ENCODE peak calls at places on chromosomes 13 and 19, in eight cellular contexts. F is left ventricle myocardium inferior, P is astrocyte of the cerebellum, S is GM20000, O is lower lobe of right lung, G is bronchial epithelial cell, Q is AG09309, B is foreskin fibroblast. Y is an unnamed sample.

GRCh38 chr19:19214892-19215291 is 3.1 kb downstream of the NCAN start:
- DNase-seq in F (no peak), P (peak), S (no peak), O (no peak), G (peak), Q (no peak), B (peak), Y (no peak)

GRCh38 chr13:33838567-33839131 is 20.7 kb downstream of the RFC3 start:
- DNase-seq in F (no peak), P (no peak), S (no peak), O (no peak), G (no peak), Q (peak), B (peak), Y (no peak)

GRCh38 chr19:42198676-42199439 is 18.6 kb downstream of the DEDD2 start:
- DNase-seq in F (no peak), P (no peak), S (peak), O (no peak), G (no peak), Q (no peak), B (no peak), Y (no peak)

GRCh38 chr19:47885067-47885463 is 1.1 kb downstream of the SULT2A1 start:
- DNase-seq in F (no peak), P (no peak), S (no peak), O (peak), G (no peak), Q (no peak), B (no peak), Y (no peak)

GRCh38 chr13:58960909-58961308 is 1202.8 kb downstream of the DIAPH3 start:
- DNase-seq in F (no peak), P (peak), S (no peak), O (no peak), G (peak), Q (no peak), B (no peak), Y (no peak)

GRCh38 chr13:47672982-47673670 is 327.9 kb downstream of the SUCLA2 start:
- DNase-seq in F (no peak), P (peak), S (no peak), O (no peak), G (peak), Q (peak), B (peak), Y (peak)

GRCh38 chr13:19345916-19346422 is 164.3 kb upstream of the TUBA3C start:
- DNase-seq in F (no peak), P (no peak), S (no peak), O (no peak), G (no peak), Q (no peak), B (no peak), Y (no peak)

GRCh38 chr13:48580185-48580803 is 47.4 kb upstream of the RCBTB2 start:
- DNase-seq in F (peak), P (peak), S (no peak), O (no peak), G (peak), Q (no peak), B (no peak), Y (no peak)

GRCh38 chr19:42203700-42204099 is 13.8 kb downstream of the DEDD2 start:
- DNase-seq in F (no peak), P (no peak), S (no peak), O (no peak), G (no peak), Q (no peak), B (no peak), Y (no peak)

GRCh38 chr19:17020823-17021222 is 5.8 kb downstream of the CPAMD8 start:
- DNase-seq in F (no peak), P (no peak), S (no peak), O (no peak), G (no peak), Q (no peak), B (no peak), Y (no peak)

DNA sequence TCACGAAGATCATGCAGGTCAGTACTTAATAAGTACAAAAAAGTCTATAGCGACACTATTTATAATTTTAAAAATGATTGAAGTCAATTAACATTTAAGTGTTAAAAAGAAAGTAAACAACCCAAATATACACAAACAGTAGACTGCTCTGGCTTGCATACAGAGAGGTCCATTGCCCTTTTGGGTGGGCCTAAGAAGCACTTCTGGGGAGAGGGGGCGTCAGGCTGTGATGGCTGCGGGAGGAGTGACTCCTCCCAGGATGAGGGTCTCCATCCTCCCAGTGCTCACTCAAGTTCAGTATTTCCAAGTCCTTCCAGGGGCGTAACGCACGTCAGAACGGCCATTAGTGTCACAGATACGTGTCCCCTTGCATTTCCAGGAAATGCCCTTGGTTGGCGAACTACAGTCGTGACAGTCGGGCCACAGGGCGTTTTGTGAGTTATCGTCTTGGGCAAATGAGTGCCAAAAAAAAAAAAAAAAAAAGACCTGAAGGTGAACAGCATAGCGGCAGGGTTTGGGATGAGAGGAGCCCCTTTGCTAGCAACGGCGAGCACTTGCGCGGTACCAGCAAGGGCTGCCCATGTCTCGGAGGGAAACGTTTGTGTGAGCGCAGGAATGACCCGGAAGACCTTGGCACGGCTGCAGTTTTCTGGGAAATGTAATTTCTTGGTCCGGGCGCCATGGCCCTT is at the start of gene SCGB2B2:
- DNase-seq in F (no peak), P (no peak), S (no peak), O (peak), G (no peak), Q (peak), B (peak), Y (no peak)
- TF ChIP-seq CTCF in F (peak), P (no peak), S (no peak), O (no peak), G (peak), Q (peak), B (peak), Y (peak)

DNA sequence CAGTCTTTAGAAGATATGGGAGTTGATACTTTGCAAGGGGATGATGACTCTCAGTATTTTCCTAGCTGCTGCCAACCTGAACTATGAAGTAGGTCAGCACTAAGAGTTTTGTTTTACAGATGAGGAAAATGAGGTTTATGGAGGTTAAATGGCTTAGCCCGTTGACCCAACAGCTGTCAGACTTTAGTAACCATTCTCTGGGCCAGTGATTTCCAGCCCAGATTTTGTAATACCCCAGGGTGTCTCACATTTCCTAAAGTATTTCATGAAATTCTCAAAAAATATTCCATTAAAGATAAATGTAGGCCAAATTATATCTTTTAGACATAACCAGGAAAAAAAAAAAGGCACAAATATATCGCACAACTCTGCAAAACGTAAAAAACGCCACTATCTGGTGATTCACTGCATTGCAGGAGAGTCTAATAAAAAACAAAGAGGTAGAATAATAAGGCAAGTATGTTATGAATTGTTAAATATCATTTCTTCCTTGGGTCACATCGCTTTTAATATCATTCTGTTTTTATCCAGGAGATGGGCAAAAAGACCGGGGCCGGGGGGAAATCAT is 112.5 kb downstream of the DACH1 start:
- DNase-seq in F (no peak), P (no peak), S (no peak), O (no peak), G (no peak), Q (no peak), B (no peak), Y (no peak)
- TF ChIP-seq CTCF in F (peak), P (no peak), S (no peak), O (no peak), G (no peak), Q (no peak), B (no peak), Y (no peak)

GRCh38 chr13:51784097-51784496 is 19.9 kb downstream of the DHRS12 start:
- DNase-seq in F (no peak), P (no peak), S (no peak), O (no peak), G (no peak), Q (no peak), B (no peak), Y (no peak)

GRCh38 chr13:51783432-51784094 is 20.4 kb downstream of the DHRS12 start:
- DNase-seq in F (no peak), P (no peak), S (no peak), O (no peak), G (no peak), Q (no peak), B (no peak), Y (no peak)

GRCh38 chr13:51782026-51782710 is 21.8 kb downstream of the DHRS12 start:
- DNase-seq in F (no peak), P (no peak), S (no peak), O (no peak), G (no peak), Q (no peak), B (no peak), Y (no peak)

GRCh38 chr13:51780099-51780498 is 23.9 kb downstream of the DHRS12 start:
- DNase-seq in F (no peak), P (no peak), S (no peak), O (no peak), G (no peak), Q (no peak), B (no peak), Y (no peak)

DNA sequence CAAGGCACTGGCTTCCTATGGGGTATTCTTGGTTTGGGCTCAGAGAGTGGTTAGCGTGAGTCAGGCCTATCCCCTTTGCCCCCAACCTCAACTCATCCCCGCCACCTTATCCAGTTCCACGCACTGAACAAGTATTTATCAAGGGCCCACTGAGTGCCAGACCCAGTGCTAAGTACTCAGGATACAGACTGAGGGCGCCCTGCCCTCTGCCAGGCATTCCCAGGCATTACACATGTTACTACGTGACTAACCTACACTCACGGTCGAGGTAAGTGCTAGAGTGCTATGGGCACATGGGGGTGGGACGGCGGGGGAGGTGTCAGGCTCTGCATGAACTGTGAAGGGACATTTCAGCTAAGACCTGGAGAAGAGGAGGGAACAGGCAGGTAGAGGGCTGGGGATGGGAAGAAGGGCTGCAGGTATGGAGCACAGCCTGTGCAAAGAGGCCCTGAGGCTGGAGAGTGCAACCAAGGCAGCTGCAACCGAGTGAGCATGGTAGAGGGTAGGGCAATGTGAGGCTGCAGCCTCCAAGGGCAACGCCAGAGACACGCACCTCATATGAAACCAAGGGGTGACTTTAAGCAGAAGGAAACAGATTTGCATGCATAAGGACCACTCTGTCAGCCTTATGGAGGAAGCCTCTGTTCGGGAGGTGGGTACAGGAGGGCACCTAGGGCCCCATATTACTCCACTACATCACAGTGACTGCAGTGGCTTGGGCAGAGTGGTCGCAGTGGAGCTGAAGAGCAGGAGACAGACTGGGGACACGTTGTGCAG is 22.5 kb downstream of the DHRS12 start:
- DNase-seq in F (no peak), P (no peak), S (no peak), O (no peak), G (peak), Q (no peak), B (no peak), Y (no peak)
- TF ChIP-seq CTCF in F (peak), P (peak), S (no peak), O (peak), G (peak), Q (peak), B (peak), Y (peak)

GRCh38 chr13:77056886-77057285 is 29.9 kb upstream of the FBXL3 start:
- DNase-seq in F (no peak), P (no peak), S (no peak), O (no peak), G (no peak), Q (no peak), B (no peak), Y (no peak)
- TF ChIP-seq CTCF in F (no peak), P (no peak), S (no peak), O (no peak), G (no peak), Q (no peak), B (no peak), Y (no peak)

DNA sequence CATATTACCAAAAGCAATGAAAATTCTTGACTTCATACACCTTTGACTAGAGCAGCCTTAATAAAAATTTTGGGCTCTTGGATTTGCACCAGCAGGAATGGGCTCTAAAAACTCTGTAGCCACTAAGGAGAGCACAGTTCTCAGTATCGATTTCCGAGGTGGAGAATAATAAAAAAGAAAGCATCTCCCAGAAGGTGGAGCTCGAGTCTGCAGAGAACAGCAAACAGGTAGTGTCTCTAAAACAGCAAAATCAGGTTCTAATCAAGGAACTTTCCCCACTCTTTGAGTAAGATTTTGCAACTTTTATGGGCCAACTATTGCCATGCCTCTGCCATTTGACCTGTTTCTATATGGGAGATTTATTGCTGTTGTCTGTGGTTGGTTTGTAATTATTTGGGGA is 258.7 kb upstream of the GPC6 start:
- DNase-seq in F (no peak), P (no peak), S (no peak), O (no peak), G (peak), Q (peak), B (peak), Y (no peak)
- TF ChIP-seq CTCF in F (no peak), P (peak), S (no peak), O (no peak), G (peak), Q (peak), B (peak), Y (peak)

DNA sequence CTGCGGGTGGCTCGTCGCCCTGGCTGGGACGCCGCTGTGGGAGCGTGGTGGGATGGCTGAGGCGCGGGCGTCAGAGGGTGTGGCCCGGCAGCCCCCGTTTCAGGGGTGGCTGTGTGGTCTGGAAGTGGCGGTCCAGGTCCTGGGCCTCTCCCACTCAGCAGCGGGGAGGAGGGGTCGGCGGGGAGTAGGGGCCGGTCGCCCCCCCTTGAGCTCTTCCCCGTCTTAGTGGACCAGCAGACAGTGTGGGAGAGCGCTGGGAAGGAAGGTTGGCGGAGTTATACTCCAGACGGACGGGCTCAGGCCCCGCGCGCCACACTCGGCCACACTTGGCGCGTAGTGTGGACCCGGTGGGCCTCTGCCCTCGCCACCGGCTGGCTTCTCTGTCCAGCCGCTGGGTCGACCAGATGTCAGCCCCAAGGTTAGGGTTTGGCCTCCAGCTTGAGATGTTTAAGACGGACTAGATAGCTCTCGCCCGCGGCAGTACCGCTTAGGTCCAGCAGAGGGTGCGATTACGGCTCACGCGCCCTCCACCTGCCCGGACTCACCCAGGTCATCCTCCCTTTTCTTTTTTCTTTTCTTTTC is 21.7 kb upstream of the ZNF429 start:
- DNase-seq in F (peak), P (no peak), S (peak), O (peak), G (no peak), Q (no peak), B (no peak), Y (no peak)
- TF ChIP-seq CTCF in F (peak), P (peak), S (peak), O (peak), G (peak), Q (peak), B (peak), Y (peak)

DNA sequence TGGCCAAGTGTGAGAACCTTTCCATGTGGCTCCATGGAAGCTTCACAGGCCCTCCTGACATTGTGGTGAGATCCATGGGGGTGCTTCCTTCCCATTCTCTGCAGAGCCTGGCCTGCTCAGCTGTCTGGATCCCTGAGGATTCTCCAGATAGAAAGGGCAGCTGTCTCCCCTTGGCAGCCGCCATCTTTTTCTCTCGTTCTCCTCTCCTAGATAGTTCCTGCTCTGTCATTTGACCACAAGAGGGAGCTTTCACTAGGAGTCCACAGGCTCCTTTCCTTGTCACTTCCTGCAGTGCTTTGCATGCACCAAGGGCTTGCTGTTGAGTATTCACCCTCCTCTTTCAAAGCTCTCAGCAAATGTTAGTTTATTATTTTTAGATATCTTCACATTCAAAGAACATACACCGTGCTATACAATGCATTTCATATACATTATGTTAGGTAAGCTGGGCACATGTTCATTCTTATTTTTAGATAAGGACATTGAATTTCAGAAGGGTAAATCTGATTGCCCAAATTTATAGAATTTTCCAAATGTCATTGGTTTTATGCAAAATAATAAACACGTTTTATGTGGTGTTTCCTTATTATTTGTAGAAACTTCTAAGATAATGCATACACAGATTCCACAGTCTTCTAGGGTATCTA is 133.2 kb downstream of the FRY start:
- DNase-seq in F (no peak), P (peak), S (peak), O (no peak), G (peak), Q (no peak), B (peak), Y (no peak)
- TF ChIP-seq CTCF in F (peak), P (peak), S (peak), O (peak), G (peak), Q (peak), B (peak), Y (peak)

Y was measured in kidney epithelial cell.